ENCODE peak calls at places on chromosome 11, in eight cellular contexts. One of them, this sample, is unnamed.

GRCh38 chr11:90447651-90448050 is 224.8 kb upstream of the CHORDC1 start:
- DNase-seq in NCI-H1092 treated with DMSO at 0.1 percent for 48 hours: no peak
- DNase-seq in hepatic stellate cell: no peak
- DNase-seq in body of pancreas: no peak
- DNase-seq in Right ventricle myocardium superior: no peak
- DNase-seq in omental fat pad: no peak
- DNase-seq in stimulated activated CD4-positive, alpha-beta T cell treated with anti-CD3 and anti-CD28 coated beads, Interleukin-4, amount 100 ng/mL, for 4 hours: no peak
- DNase-seq in coronary artery: no peak
- DNase-seq in this sample: no peak

GRCh38 chr11:128148208-128148607 is 439.1 kb downstream of the ETS1 start:
- DNase-seq in NCI-H1092 treated with DMSO at 0.1 percent for 48 hours: no peak
- DNase-seq in hepatic stellate cell: no peak
- DNase-seq in body of pancreas: no peak
- DNase-seq in Right ventricle myocardium superior: no peak
- DNase-seq in omental fat pad: no peak
- DNase-seq in stimulated activated CD4-positive, alpha-beta T cell treated with anti-CD3 and anti-CD28 coated beads, Interleukin-4, amount 100 ng/mL, for 4 hours: no peak
- DNase-seq in coronary artery: no peak
- DNase-seq in this sample: no peak

GRCh38 chr11:110908401-110909106 is 196.3 kb upstream of the ARHGAP20 start:
- DNase-seq in NCI-H1092 treated with DMSO at 0.1 percent for 48 hours: peak; percentile 21
- DNase-seq in hepatic stellate cell: peak; percentile 21
- DNase-seq in body of pancreas: no peak
- DNase-seq in Right ventricle myocardium superior: no peak
- DNase-seq in omental fat pad: no peak
- DNase-seq in stimulated activated CD4-positive, alpha-beta T cell treated with anti-CD3 and anti-CD28 coated beads, Interleukin-4, amount 100 ng/mL, for 4 hours: no peak
- DNase-seq in coronary artery: no peak
- DNase-seq in this sample: no peak

GRCh38 chr11:134202661-134203060 is 21.1 kb downstream of the NCAPD3 start:
- DNase-seq in NCI-H1092 treated with DMSO at 0.1 percent for 48 hours: no peak
- DNase-seq in hepatic stellate cell: no peak
- DNase-seq in body of pancreas: no peak
- DNase-seq in Right ventricle myocardium superior: no peak
- DNase-seq in omental fat pad: no peak
- DNase-seq in stimulated activated CD4-positive, alpha-beta T cell treated with anti-CD3 and anti-CD28 coated beads, Interleukin-4, amount 100 ng/mL, for 4 hours: no peak
- DNase-seq in coronary artery: no peak
- DNase-seq in this sample: no peak

GRCh38 chr11:117960406-117960805 is 25.8 kb upstream of the IL10RA start:
- DNase-seq in NCI-H1092 treated with DMSO at 0.1 percent for 48 hours: no peak
- DNase-seq in hepatic stellate cell: no peak
- DNase-seq in body of pancreas: no peak
- DNase-seq in Right ventricle myocardium superior: no peak
- DNase-seq in omental fat pad: no peak
- DNase-seq in stimulated activated CD4-positive, alpha-beta T cell treated with anti-CD3 and anti-CD28 coated beads, Interleukin-4, amount 100 ng/mL, for 4 hours: no peak
- DNase-seq in coronary artery: no peak
- DNase-seq in this sample: no peak

GRCh38 chr11:130828741-130829140 is 87.5 kb downstream of the SNX19 start:
- DNase-seq in NCI-H1092 treated with DMSO at 0.1 percent for 48 hours: no peak
- DNase-seq in hepatic stellate cell: no peak
- DNase-seq in body of pancreas: no peak
- DNase-seq in Right ventricle myocardium superior: peak; percentile 57
- DNase-seq in omental fat pad: no peak
- DNase-seq in stimulated activated CD4-positive, alpha-beta T cell treated with anti-CD3 and anti-CD28 coated beads, Interleukin-4, amount 100 ng/mL, for 4 hours: no peak
- DNase-seq in coronary artery: no peak
- DNase-seq in this sample: no peak

GRCh38 chr11:102293873-102294601 is 23.2 kb upstream of the BIRC3 start:
- DNase-seq in NCI-H1092 treated with DMSO at 0.1 percent for 48 hours: no peak
- DNase-seq in hepatic stellate cell: no peak
- DNase-seq in body of pancreas: no peak
- DNase-seq in Right ventricle myocardium superior: no peak
- DNase-seq in omental fat pad: no peak
- DNase-seq in stimulated activated CD4-positive, alpha-beta T cell treated with anti-CD3 and anti-CD28 coated beads, Interleukin-4, amount 100 ng/mL, for 4 hours: no peak
- DNase-seq in coronary artery: no peak
- DNase-seq in this sample: no peak

GRCh38 chr11:59207988-59208432 is 4.7 kb downstream of the MPEG1 start:
- DNase-seq in NCI-H1092 treated with DMSO at 0.1 percent for 48 hours: peak; percentile 50
- DNase-seq in hepatic stellate cell: no peak
- DNase-seq in body of pancreas: peak; percentile 57
- DNase-seq in Right ventricle myocardium superior: peak; percentile 40
- DNase-seq in omental fat pad: no peak
- DNase-seq in stimulated activated CD4-positive, alpha-beta T cell treated with anti-CD3 and anti-CD28 coated beads, Interleukin-4, amount 100 ng/mL, for 4 hours: peak; percentile 17
- DNase-seq in coronary artery: no peak
- DNase-seq in this sample: no peak

GRCh38 chr11:122140535-122140934 is 24.5 kb upstream of the BLID start:
- DNase-seq in NCI-H1092 treated with DMSO at 0.1 percent for 48 hours: peak; percentile 23
- DNase-seq in hepatic stellate cell: peak; percentile 30
- DNase-seq in body of pancreas: no peak
- DNase-seq in Right ventricle myocardium superior: no peak
- DNase-seq in omental fat pad: no peak
- DNase-seq in stimulated activated CD4-positive, alpha-beta T cell treated with anti-CD3 and anti-CD28 coated beads, Interleukin-4, amount 100 ng/mL, for 4 hours: no peak
- DNase-seq in coronary artery: no peak
- DNase-seq in this sample: no peak

This sample was measured in cardiac septum.